ENCODE peak calls at places on chromosomes 7 and 10, in nine cellular contexts. K is thoracic aorta, V is pancreas, Y is IMR-90, G is heart left ventricle, O is lung, U is uterus, Q is left ventricle myocardium inferior, X is HCT116. B is an unnamed sample. For H3K4me1 and H3K36me3, the result is how much of the 10 kb centered on the place peaks cover.

GRCh38 chr7:123499211-123499968 is 35.0 kb downstream of the IQUB start:
- DNase-seq in G (no peak), V (no peak), Y (no peak), U (no peak), X (no peak), O (no peak), Q (no peak), K (no peak), B (no peak)

GRCh38 chr7:40560672-40561071 is 425.9 kb downstream of the SUGCT start:
- DNase-seq in G (no peak), V (no peak), Y (no peak), O (no peak), K (no peak), U (no peak), X (no peak), Q (no peak), B (no peak)

GRCh38 chr7:39399976-39400375 is 166.2 kb upstream of the YAE1 start:
- DNase-seq in Y (no peak), O (no peak), V (no peak), X (no peak), U (no peak), Q (no peak), G (no peak), K (no peak), B (no peak)

GRCh38 chr10:95201736-95202135 is 7.7 kb downstream of the ACSM6 start:
- DNase-seq in Y (peak), G (no peak), O (no peak), Q (no peak), U (no peak), V (no peak), X (peak), K (no peak), B (no peak)

GRCh38 chr10:88670497-88670896 is 6.3 kb downstream of the LIPF start:
- DNase-seq in K (no peak), X (no peak), G (no peak), Q (no peak), V (no peak), O (no peak), Y (no peak), U (no peak), B (no peak)

GRCh38 chr7:81029523-81029922 is 110.7 kb upstream of the SEMA3C start:
- DNase-seq in U (no peak), G (no peak), V (no peak), Y (no peak), Q (no peak), K (no peak), O (no peak), X (no peak), B (no peak)

GRCh38 chr10:37379991-37380390 is 254.6 kb downstream of the ANKRD30A start:
- DNase-seq in Y (no peak), O (no peak), K (no peak), U (no peak), V (no peak), G (no peak), X (no peak), Q (no peak), B (no peak)

GRCh38 chr7:2266911-2267310 is 24.9 kb downstream of the NUDT1 start:
- DNase-seq in Q (no peak), Y (peak), U (no peak), G (no peak), K (no peak), O (no peak), X (no peak), V (no peak), B (no peak)

GRCh38 chr10:79399242-79399831 is 46.1 kb downstream of the ZCCHC24 start:
- DNase-seq in K (peak), Y (peak), G (peak), Q (peak), U (peak), O (peak), V (peak), X (no peak), B (peak)

GRCh38 chr7:83827036-83827435 is 178.1 kb upstream of the SEMA3E start:
- DNase-seq in Q (no peak), K (no peak), G (no peak), O (no peak), U (no peak), Y (no peak), V (no peak), X (no peak), B (no peak)

GRCh38 chr10:103479135-103479534 is at the start of gene CALHM3:
- DNase-seq in K (no peak), Q (no peak), G (no peak), V (no peak), X (peak), Y (no peak), O (no peak), U (no peak), B (no peak)

GRCh38 chr10:57169597-57169996 is 808.5 kb upstream of the ZWINT start:
- DNase-seq in O (no peak), V (no peak), U (no peak), Q (no peak), K (no peak), X (no peak), G (no peak), Y (no peak), B (no peak)

GRCh38 chr10:118092209-118092608 is 45.5 kb upstream of the RAB11FIP2 start:
- DNase-seq in Y (no peak), O (no peak), X (no peak), G (no peak), U (no peak), Q (no peak), V (no peak), K (no peak), B (no peak)

GRCh38 chr7:103637726-103638125 is 191.7 kb upstream of the SLC26A5 start:
- DNase-seq in X (no peak), Q (no peak), G (no peak), Y (peak), O (no peak), K (no peak), U (no peak), V (no peak), B (no peak)

GRCh38 chr10:4825456-4825867 is 545 bp upstream of the AKR1E2 start:
- DNase-seq in V (peak), G (no peak), O (peak), X (no peak), Y (no peak), Q (no peak), K (no peak), U (no peak), B (no peak)

GRCh38 chr7:142892941-142893340 is 7.4 kb upstream of the TRPV6 start:
- DNase-seq in G (no peak), Q (no peak), K (no peak), O (no peak), U (no peak), X (no peak), V (no peak), Y (no peak), B (no peak)

GRCh38 chr7:77436889-77437265 is 20.7 kb upstream of the GSAP start:
- DNase-seq in K (no peak), X (no peak), Y (no peak), O (no peak), G (no peak), U (no peak), Q (no peak), V (no peak), B (no peak)

GRCh38 chr10:72229261-72230251 is 13.5 kb upstream of the ASCC1 start:
- DNase-seq in G (no peak), K (no peak), Q (no peak), O (no peak), Y (peak), V (no peak), X (no peak), U (no peak), B (no peak)

GRCh38 chr7:47942132-47942531 is 6.1 kb downstream of the PKD1L1 start:
- DNase-seq in Q (no peak), X (no peak), U (no peak), Y (no peak), V (no peak), O (no peak), K (no peak), G (no peak), B (no peak)

GRCh38 chr7:3888096-3888495 is 587.0 kb downstream of the SDK1 start:
- DNase-seq in Y (no peak), X (no peak), U (no peak), V (no peak), G (no peak), K (no peak), O (no peak), Q (no peak), B (no peak)

GRCh38 chr10:53025172-53025651 is 252.6 kb upstream of the MBL2 start:
- DNase-seq in X (no peak), V (no peak), Q (no peak), Y (peak), G (no peak), O (no peak), K (no peak), U (no peak), B (no peak)

GRCh38 chr10:80465839-80466590 is 11.9 kb downstream of the TSPAN14 start:
- DNase-seq in X (no peak), G (no peak), U (no peak), O (no peak), Y (no peak), K (no peak), Q (no peak), V (peak), B (peak)

GRCh38 chr10:22246680-22247391 is 29.0 kb upstream of the EBLN1 start:
- DNase-seq in X (peak), O (no peak), V (no peak), Y (peak), U (no peak), Q (no peak), K (no peak), G (no peak), B (no peak)

GRCh38 chr10:116312091-116312490 is 12.2 kb upstream of the CCDC172 start:
- DNase-seq in V (no peak), K (no peak), Q (no peak), U (no peak), O (no peak), G (no peak), X (no peak), Y (no peak), B (no peak)

GRCh38 chr10:100560248-100560647 is 24.5 kb downstream of the HIF1AN start:
- DNase-seq in V (no peak), U (no peak), O (no peak), K (no peak), X (no peak), Y (no peak), G (no peak), Q (no peak), B (no peak)

GRCh38 chr7:90720970-90721768 is 125.0 kb downstream of the CDK14 start:
- DNase-seq in G (peak), Q (no peak), U (peak), X (no peak), K (no peak), V (peak), O (no peak), Y (peak), B (no peak)

GRCh38 chr7:32501522-32501921 is 6.2 kb downstream of the AVL9 start:
- DNase-seq in U (no peak), K (no peak), V (no peak), O (no peak), Q (no peak), X (peak), G (no peak), Y (peak), B (no peak)

GRCh38 chr7:41383596-41383995 is 319.3 kb downstream of the INHBA start:
- DNase-seq in X (no peak), G (no peak), Y (no peak), V (no peak), Q (no peak), K (no peak), O (no peak), U (no peak), B (no peak)

GRCh38 chr7:80659120-80660055 is 20.9 kb downstream of the CD36 start:
- DNase-seq in V (no peak), Y (peak), O (no peak), K (no peak), Q (no peak), X (peak), U (no peak), G (no peak), B (no peak)

GRCh38 chr7:97017197-97018125 is 7.2 kb downstream of the DLX5 start:
- DNase-seq in Y (no peak), K (no peak), V (no peak), O (no peak), Q (no peak), G (no peak), U (no peak), X (no peak), B (no peak)

GRCh38 chr10:46520941-46521340 is 35.5 kb downstream of the GPRIN2 start:
- DNase-seq in G (no peak), Y (peak), V (peak), Q (peak), U (no peak), K (no peak), O (no peak), X (no peak), B (peak)

GRCh38 chr10:78757542-78757941 is 311.2 kb upstream of the ZMIZ1 start:
- DNase-seq in Q (no peak), V (no peak), U (no peak), K (no peak), O (no peak), G (no peak), X (no peak), Y (peak), B (peak)

GRCh38 chr7:142785841-142786250 is 15.1 kb downstream of the PRSS2 start:
- DNase-seq in K (no peak), V (no peak), G (no peak), O (no peak), X (no peak), Y (no peak), Q (no peak), U (no peak), B (peak)

GRCh38 chr7:139231513-139232376 is 708 bp downstream of the UBN2 start:
- DNase-seq in G (peak), X (no peak), K (no peak), Q (peak), V (peak), U (peak), O (peak), Y (peak), B (peak)

DNA sequence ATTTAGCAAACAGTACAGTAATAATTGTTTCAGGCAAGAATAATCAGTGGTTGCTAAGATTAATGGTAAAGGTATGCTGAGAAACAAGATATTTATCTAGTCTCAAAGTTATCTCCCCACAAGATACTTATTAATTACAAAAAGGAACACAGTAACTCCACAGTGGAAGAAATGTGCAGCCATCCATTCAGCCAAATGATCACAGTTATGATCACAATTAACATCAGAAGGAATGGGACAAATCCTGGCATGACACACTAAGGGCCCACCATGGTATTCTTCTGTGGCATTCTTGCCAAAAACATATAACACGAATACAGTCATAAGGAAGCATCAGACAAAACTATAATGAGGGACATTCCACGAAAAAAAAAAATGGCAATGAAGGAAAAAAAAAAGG is 21.0 kb downstream of the NUDCD3 start:
- DNase-seq in U (no peak), X (no peak), G (no peak), V (no peak), Y (no peak), K (no peak), O (no peak), Q (no peak), B (no peak)
- H3K4me1 ChIP-seq in U (under half), X (under half), G (under half), V (under half), Y (under half), K (half or more), O (under half), Q (half or more), B (under half)

DNA sequence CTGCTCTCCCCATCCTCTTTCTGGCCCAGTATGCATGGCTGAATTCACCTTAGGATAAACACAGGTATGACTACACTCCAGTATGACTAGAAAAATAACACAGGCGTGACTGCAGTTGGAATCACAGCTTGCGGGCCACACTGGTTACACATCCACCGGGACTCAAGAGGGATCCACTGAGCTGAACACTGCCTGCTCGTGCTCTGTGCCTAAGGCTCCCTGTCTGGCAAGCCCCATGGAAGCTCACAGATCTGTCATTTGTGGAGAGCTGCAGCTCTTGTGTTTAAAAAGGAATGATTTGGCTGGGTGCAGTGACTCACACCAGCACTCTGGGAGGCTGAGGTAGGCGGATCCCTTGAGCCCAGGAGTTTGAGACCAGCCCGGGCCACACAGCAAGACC is 26.8 kb downstream of the VOPP1 start:
- DNase-seq in O (no peak), G (no peak), K (no peak), U (no peak), Y (peak), X (no peak), Q (no peak), V (peak), B (no peak)
- TF ChIP-seq CTCF in O (no peak), G (no peak), K (no peak), U (no peak), Y (peak), X (no peak), Q (peak), V (no peak), B (no peak)

DNA sequence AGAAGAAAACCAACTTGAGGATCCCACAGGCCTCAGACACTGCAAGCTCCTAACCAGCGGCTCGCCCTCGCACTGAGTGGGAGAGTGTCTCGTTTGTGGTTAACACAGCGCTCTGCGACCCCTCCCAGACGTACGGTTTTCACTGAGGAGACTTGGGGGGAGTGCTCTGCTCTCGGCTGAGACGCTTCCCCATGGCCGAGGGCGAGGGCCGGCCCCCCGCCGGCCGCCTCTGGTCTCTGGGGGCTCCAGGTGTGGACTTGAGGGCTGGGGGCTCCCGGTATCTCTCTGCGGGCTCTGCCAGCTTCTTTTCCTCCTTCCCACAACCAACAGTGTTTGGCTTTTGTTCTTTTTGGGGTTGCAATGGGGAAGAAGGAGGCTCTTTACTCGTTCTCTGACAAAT is 118.7 kb downstream of the LARP4B start:
- DNase-seq in O (no peak), Q (no peak), G (no peak), K (no peak), V (no peak), Y (no peak), U (no peak), X (no peak), B (no peak)
- H3K36me3 ChIP-seq in O (under half), Q (half or more), G (under half), K (under half), V (half or more), Y (half or more), U (under half), X (half or more), B (half or more)

GRCh38 chr10:6929157-6929830 is 349.2 kb upstream of the PRKCQ start:
- DNase-seq in V (no peak), X (no peak), Q (no peak), G (no peak), K (no peak), O (no peak), Y (no peak), U (no peak), B (no peak)
- H3K4me1 ChIP-seq in V (under half), X (under half), Q (under half), G (under half), K (under half), O (under half), Y (under half), U (under half), B (under half)

GRCh38 chr10:124875596-124875995 is 66.3 kb upstream of the ZRANB1 start:
- DNase-seq in G (no peak), U (no peak), V (no peak), O (no peak), X (peak), Y (peak), K (no peak), Q (no peak), B (no peak)
- TF ChIP-seq CTCF in G (no peak), U (no peak), V (no peak), O (no peak), X (peak), Y (peak), K (no peak), Q (no peak), B (no peak)

GRCh38 chr10:101793526-101793925 is 10.3 kb upstream of the NPM3 start:
- DNase-seq in Y (no peak), U (no peak), X (no peak), G (no peak), Q (no peak), K (no peak), V (no peak), O (no peak), B (no peak)

GRCh38 chr10:101803511-101803910 is 14.7 kb downstream of the OGA start:
- DNase-seq in X (no peak), G (no peak), K (no peak), U (no peak), Q (no peak), Y (peak), O (no peak), V (no peak), B (no peak)

DNA sequence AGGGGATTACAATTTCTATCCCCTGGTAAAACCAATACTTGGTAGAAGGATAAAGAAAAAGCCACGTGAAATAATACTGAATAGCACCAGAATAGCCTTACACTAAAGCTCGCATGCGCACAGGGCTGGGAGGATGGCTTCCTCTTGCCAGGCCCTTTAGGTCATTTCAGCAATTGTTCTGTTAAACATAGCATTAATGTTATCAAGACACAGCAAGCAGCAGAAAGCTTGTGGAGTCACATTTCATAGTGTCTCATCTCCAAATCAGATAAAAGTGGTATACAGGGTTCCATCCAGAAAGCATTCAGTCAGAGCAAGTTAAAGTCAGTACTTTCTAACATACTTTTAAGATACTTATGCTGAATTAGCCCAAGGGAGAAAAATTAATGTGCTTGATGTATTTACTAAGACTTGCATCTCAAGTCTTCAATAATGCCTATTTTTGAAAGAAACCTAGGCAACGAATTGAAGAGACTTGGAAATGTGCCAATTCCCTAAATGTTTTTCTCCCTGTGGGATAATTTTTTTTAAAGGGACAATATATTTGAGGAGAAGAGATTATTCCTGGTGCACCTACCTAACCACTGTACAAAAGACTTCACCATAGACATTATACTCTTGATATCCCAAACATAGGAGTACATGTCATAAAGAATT is 14.3 kb upstream of the NPM3 start:
- DNase-seq in K (no peak), Y (no peak), U (no peak), G (no peak), Q (no peak), X (no peak), V (no peak), O (no peak), B (no peak)
- H3K36me3 ChIP-seq in K (half or more), Y (half or more), U (under half), G (under half), Q (half or more), X (half or more), V (half or more), O (half or more), B (half or more)